ENCODE peak calls at places on chromosome 5, in six cellular contexts. U is endothelial cell of umbilical vein, L is mesenchymal stem cell, D is foreskin keratinocyte, O is neural progenitor cell, M is H1. F is an unnamed sample.

GRCh38 chr5:134603059-134603458 is 29.6 kb downstream of the SAR1B start:
- DNase-seq in L (peak; percentile 31), M (no peak), O (no peak), D (no peak), U (no peak), F (no peak)

GRCh38 chr5:39423331-39423751 is 1.4 kb downstream of the DAB2 start:
- DNase-seq in O (peak; percentile 41), M (no peak), L (no peak), D (no peak), U (peak; percentile 53), F (peak; percentile 30)

GRCh38 chr5:66642538-66642937 is 46.3 kb downstream of the MAST4 start:
- DNase-seq in M (no peak), L (no peak), U (no peak), D (no peak), O (no peak), F (no peak)

GRCh38 chr5:55601209-55601618 is 66.5 kb upstream of the PLPP1 start:
- DNase-seq in O (peak; percentile 57), L (peak; percentile 93), U (peak; percentile 83), M (peak; percentile 32), D (no peak), F (no peak)

GRCh38 chr5:33343661-33344327 is 97.0 kb upstream of the TARS1 start:
- DNase-seq in M (no peak), O (no peak), U (peak; percentile 39), D (peak; percentile 74), L (peak; percentile 52), F (no peak)

GRCh38 chr5:155480731-155481131 is 467.2 kb downstream of the KIF4B start:
- DNase-seq in L (no peak), D (no peak), M (no peak), O (no peak), U (no peak), F (no peak)

GRCh38 chr5:73028991-73029540 is 73.2 kb downstream of the FCHO2 start:
- DNase-seq in L (no peak), U (no peak), O (no peak), D (no peak), M (no peak), F (no peak)

GRCh38 chr5:93746406-93747056 is 5.1 kb upstream of the POU5F2 start:
- DNase-seq in U (no peak), M (no peak), L (peak; percentile 29), O (no peak), D (peak; percentile 16), F (no peak)

GRCh38 chr5:147507480-147508126 is 2.3 kb downstream of the DPYSL3 start:
- DNase-seq in M (no peak), O (no peak), L (peak; percentile 63), D (peak; percentile 24), U (peak; percentile 88), F (no peak)

GRCh38 chr5:43636076-43636475 is 33.1 kb downstream of the NNT start:
- DNase-seq in M (no peak), O (no peak), U (no peak), L (no peak), D (no peak), F (no peak)

GRCh38 chr5:158538506-158539074 is 561.1 kb downstream of the EBF1 start:
- DNase-seq in U (no peak), M (peak; percentile 46), O (no peak), D (no peak), L (no peak), F (no peak)

GRCh38 chr5:72369301-72370079 is 49.3 kb downstream of the PTCD2 start:
- DNase-seq in L (no peak), D (no peak), O (no peak), U (no peak), M (no peak), F (no peak)

GRCh38 chr5:84791153-84791552 is 406.5 kb upstream of the EDIL3 start:
- DNase-seq in L (no peak), U (no peak), O (no peak), M (no peak), D (no peak), F (no peak)

GRCh38 chr5:172837640-172838039 is 3.6 kb downstream of the ERGIC1 start:
- DNase-seq in D (no peak), L (no peak), M (no peak), O (no peak), U (peak; percentile 38), F (peak; percentile 69)

GRCh38 chr5:172860520-172861443 is 26.7 kb downstream of the ERGIC1 start:
- DNase-seq in U (peak; percentile 90), D (no peak), L (no peak), M (no peak), O (no peak), F (peak; percentile 87)

GRCh38 chr5:149656576-149657182 is 73.4 kb upstream of the PPARGC1B start:
- DNase-seq in O (peak; percentile 65), M (peak; percentile 95), U (no peak), D (no peak), L (no peak), F (peak; percentile 31)

GRCh38 chr5:153711755-153712154 is 221.3 kb downstream of the GRIA1 start:
- DNase-seq in U (peak; percentile 7), M (no peak), D (no peak), L (no peak), O (no peak), F (no peak)

GRCh38 chr5:139895647-139896046 is 100.0 kb downstream of the PSD2 start:
- DNase-seq in L (no peak), O (no peak), M (no peak), U (no peak), D (no peak), F (no peak)

GRCh38 chr5:122424211-122424610 is 112.2 kb downstream of the SNCAIP start:
- DNase-seq in D (peak; percentile 4), M (no peak), U (no peak), O (peak; percentile 15), L (no peak), F (no peak)

GRCh38 chr5:59099270-59099994 is 516.6 kb downstream of the RAB3C start:
- DNase-seq in D (peak; percentile 67), M (no peak), O (no peak), U (no peak), L (peak; percentile 90), F (no peak)

GRCh38 chr5:150116667-150117395 is 30.5 kb upstream of the CSF1R start:
- DNase-seq in M (no peak), O (peak; percentile 1), U (no peak), L (no peak), D (peak; percentile 20), F (peak; percentile 12)

GRCh38 chr5:145362261-145362660 is 472.9 kb downstream of the PRELID2 start:
- DNase-seq in D (peak; percentile 86), M (no peak), U (peak; percentile 80), L (peak; percentile 58), O (no peak), F (no peak)

GRCh38 chr5:32170303-32171170 is 3.6 kb downstream of the GOLPH3 start:
- DNase-seq in O (no peak), L (peak; percentile 46), D (no peak), M (no peak), U (peak; percentile 41), F (no peak)

GRCh38 chr5:147482426-147483196 is 27.3 kb downstream of the DPYSL3 start:
- DNase-seq in L (peak; percentile 68), D (no peak), U (peak; percentile 61), M (no peak), O (no peak), F (no peak)

GRCh38 chr5:14059810-14060209 is 83.3 kb upstream of the TRIO start:
- DNase-seq in L (no peak), U (no peak), D (no peak), M (no peak), O (no peak), F (no peak)

GRCh38 chr5:151082976-151083651 is 2.3 kb upstream of the TNIP1 start:
- DNase-seq in L (peak; percentile 50), D (peak; percentile 83), M (no peak), U (no peak), O (no peak), F (no peak)

GRCh38 chr5:142815469-142815868 is 45.3 kb downstream of the ARHGAP26 start:
- DNase-seq in O (no peak), U (no peak), L (no peak), D (no peak), M (no peak), F (no peak)

GRCh38 chr5:61123145-61123544 is 39.1 kb downstream of the SMIM15 start:
- DNase-seq in D (no peak), M (no peak), O (no peak), L (no peak), U (no peak), F (no peak)

GRCh38 chr5:134420326-134420725 is 8.6 kb upstream of the CDKN2AIPNL start:
- DNase-seq in L (peak; percentile 78), M (no peak), U (no peak), O (no peak), D (no peak), F (no peak)

GRCh38 chr5:76737846-76738245 is 21.9 kb downstream of the F2R start:
- DNase-seq in M (no peak), D (no peak), U (no peak), O (no peak), L (peak; percentile 58), F (no peak)

GRCh38 chr5:68803881-68804319 is 289.9 kb upstream of the SLC30A5 start:
- DNase-seq in L (no peak), D (no peak), U (no peak), O (no peak), M (no peak), F (no peak)

GRCh38 chr5:79938468-79938867 is 52.6 kb downstream of the MTX3 start:
- DNase-seq in O (no peak), M (no peak), U (no peak), D (peak; percentile 97), L (no peak), F (no peak)

GRCh38 chr5:79934681-79935080 is 56.4 kb downstream of the MTX3 start:
- DNase-seq in L (no peak), U (no peak), O (no peak), M (no peak), D (peak; percentile 36), F (no peak)

GRCh38 chr5:79936644-79937216 is 54.3 kb downstream of the MTX3 start:
- DNase-seq in U (no peak), M (no peak), O (no peak), D (no peak), L (no peak), F (no peak)

GRCh38 chr5:79932510-79933504 is 58.3 kb downstream of the MTX3 start:
- DNase-seq in M (no peak), D (peak; percentile 40), U (no peak), L (no peak), O (no peak), F (no peak)

GRCh38 chr5:79935992-79936643 is 54.9 kb downstream of the MTX3 start:
- DNase-seq in U (no peak), D (no peak), M (no peak), O (no peak), L (peak; percentile 8), F (no peak)
- H3K27ac ChIP-seq in U (no peak overlapping the region), D (no peak overlapping the region), M (no peak overlapping the region), O (no peak overlapping the region), L (no peak overlapping the region), F (no peak overlapping the region)

GRCh38 chr5:132495063-132495671 is 4.6 kb upstream of the IRF1 start:
- DNase-seq in L (no peak), U (no peak), D (no peak), M (peak; percentile 39), O (no peak), F (no peak)
- H3K27ac ChIP-seq in L (peak overlapping the region; percentile 100), U (peak overlapping the region; percentile 56), D (peak overlapping the region; percentile 53), M (no peak overlapping the region), O (no peak overlapping the region), F (peak overlapping the region; percentile 99)

GRCh38 chr5:127025507-127025906 is 4.9 kb downstream of the MARCHF3 start:
- DNase-seq in D (no peak), M (no peak), U (no peak), O (no peak), L (no peak), F (no peak)
- H3K27ac ChIP-seq in D (no peak overlapping the region), M (no peak overlapping the region), U (no peak overlapping the region), O (no peak overlapping the region), L (no peak overlapping the region), F (no peak overlapping the region)

GRCh38 chr5:1110930-1111726 is 735 bp downstream of the SLC12A7 start:
- DNase-seq in D (no peak), M (no peak), O (peak; percentile 74), U (peak; percentile 15), L (no peak), F (peak; percentile 88)
- H3K27ac ChIP-seq in D (peak overlapping the region; percentile 72), M (no peak overlapping the region), O (no peak overlapping the region), U (peak overlapping the region; percentile 32), L (no peak overlapping the region), F (peak overlapping the region; percentile 92)

F was measured in upper lobe of left lung.